ENCODE peak calls at places on chromosomes 12 and 14, in seven cellular contexts. W, L, K, E, D, V and U are unnamed samples. For H3K9me3, the result is how much of the 10 kb centered on the place peaks cover.

GRCh38 chr12:12008931-12009611 is 61.7 kb upstream of the BCL2L14 start:
- DNase-seq in W (peak), L (peak), K (no peak), E (no peak), D (no peak), V (no peak), U (peak)

GRCh38 chr14:89630096-89630829 is 213.2 kb upstream of the FOXN3 start:
- DNase-seq in W (no peak), L (no peak), K (no peak), E (no peak), D (no peak), V (no peak), U (no peak)

GRCh38 chr14:75884198-75884611 is 97.6 kb downstream of the TGFB3 start:
- DNase-seq in W (peak), L (peak), K (no peak), E (no peak), D (no peak), V (no peak), U (no peak)

GRCh38 chr14:71324767-71325272 is 417.6 kb downstream of the PCNX1 start:
- DNase-seq in W (peak), L (peak), K (no peak), E (no peak), D (no peak), V (no peak), U (no peak)

GRCh38 chr12:63862187-63863107 is 17.9 kb downstream of the SRGAP1 start:
- DNase-seq in W (peak), L (no peak), K (no peak), E (peak), D (no peak), V (peak), U (no peak)

GRCh38 chr12:88553941-88554658 is 26.2 kb downstream of the KITLG start:
- DNase-seq in W (peak), L (peak), K (no peak), E (no peak), D (no peak), V (peak), U (no peak)

GRCh38 chr14:54772451-54772881 is 130.2 kb downstream of the GCH1 start:
- DNase-seq in W (no peak), L (peak), K (no peak), E (no peak), D (no peak), V (no peak), U (no peak)

GRCh38 chr12:65830305-65830704 is 6.0 kb downstream of the HMGA2 start:
- DNase-seq in W (no peak), L (peak), K (no peak), E (no peak), D (no peak), V (no peak), U (no peak)

GRCh38 chr14:88895116-88895515 is 70.7 kb downstream of the TTC8 start:
- DNase-seq in W (peak), L (peak), K (no peak), E (no peak), D (no peak), V (no peak), U (no peak)

GRCh38 chr12:11805680-11806079 is 156.2 kb downstream of the ETV6 start:
- DNase-seq in W (no peak), L (no peak), K (no peak), E (no peak), D (no peak), V (no peak), U (no peak)

GRCh38 chr12:93256258-93256969 is 121.3 kb upstream of the NUDT4 start:
- DNase-seq in W (no peak), L (peak), K (no peak), E (no peak), D (no peak), V (no peak), U (no peak)

GRCh38 chr12:89492883-89493282 is 31.7 kb downstream of the GALNT4 start:
- DNase-seq in W (no peak), L (no peak), K (no peak), E (no peak), D (no peak), V (no peak), U (no peak)

GRCh38 chr12:52813885-52814709 is at the start of gene KRT4:
- DNase-seq in W (no peak), L (peak), K (no peak), E (no peak), D (peak), V (no peak), U (no peak)

GRCh38 chr12:52815161-52815560 is 1.2 kb upstream of the KRT4 start:
- DNase-seq in W (no peak), L (no peak), K (no peak), E (no peak), D (no peak), V (no peak), U (no peak)

GRCh38 chr12:52815676-52816075 is 1.8 kb upstream of the KRT4 start:
- DNase-seq in W (no peak), L (no peak), K (no peak), E (no peak), D (peak), V (no peak), U (no peak)

GRCh38 chr12:52813203-52813819 is 605 bp downstream of the KRT4 start:
- DNase-seq in W (no peak), L (no peak), K (no peak), E (no peak), D (peak), V (no peak), U (no peak)

GRCh38 chr12:52814710-52815155 is 817 bp upstream of the KRT4 start:
- DNase-seq in W (no peak), L (no peak), K (no peak), E (no peak), D (peak), V (no peak), U (no peak)
- H3K27ac ChIP-seq in W (no peak), L (no peak), K (no peak), E (no peak), D (no peak), V (no peak), U (no peak)

GRCh38 chr14:90900712-90901111 is 84.5 kb upstream of the TTC7B start:
- DNase-seq in W (no peak), L (peak), K (no peak), E (no peak), D (no peak), V (no peak), U (no peak)
- TF ChIP-seq CTCF in W (peak), L (peak), K (peak), E (no peak), D (peak), V (no peak), U (no peak)

GRCh38 chr12:126019385-126019784 is 954.1 kb downstream of the AACS start:
- DNase-seq in W (no peak), L (no peak), K (no peak), E (no peak), D (no peak), V (no peak), U (no peak)
- H3K9me3 ChIP-seq in W (under half), L (under half), K (under half), E (under half), D (under half), V (under half), U (under half)

GRCh38 chr14:23568600-23569310 is 1.2 kb upstream of the AP1G2 start:
- DNase-seq in W (no peak), L (no peak), K (no peak), E (no peak), D (peak), V (no peak), U (no peak)
- H3K27ac ChIP-seq in W (no peak), L (no peak), K (no peak), E (no peak), D (no peak), V (no peak), U (no peak)

GRCh38 chr12:117854339-117855012 is 114.3 kb downstream of the KSR2 start:
- DNase-seq in W (peak), L (peak), K (no peak), E (no peak), D (no peak), V (peak), U (no peak)
- TF ChIP-seq CTCF in W (peak), L (peak), K (peak), E (peak), D (peak), V (peak), U (peak)

DNA sequence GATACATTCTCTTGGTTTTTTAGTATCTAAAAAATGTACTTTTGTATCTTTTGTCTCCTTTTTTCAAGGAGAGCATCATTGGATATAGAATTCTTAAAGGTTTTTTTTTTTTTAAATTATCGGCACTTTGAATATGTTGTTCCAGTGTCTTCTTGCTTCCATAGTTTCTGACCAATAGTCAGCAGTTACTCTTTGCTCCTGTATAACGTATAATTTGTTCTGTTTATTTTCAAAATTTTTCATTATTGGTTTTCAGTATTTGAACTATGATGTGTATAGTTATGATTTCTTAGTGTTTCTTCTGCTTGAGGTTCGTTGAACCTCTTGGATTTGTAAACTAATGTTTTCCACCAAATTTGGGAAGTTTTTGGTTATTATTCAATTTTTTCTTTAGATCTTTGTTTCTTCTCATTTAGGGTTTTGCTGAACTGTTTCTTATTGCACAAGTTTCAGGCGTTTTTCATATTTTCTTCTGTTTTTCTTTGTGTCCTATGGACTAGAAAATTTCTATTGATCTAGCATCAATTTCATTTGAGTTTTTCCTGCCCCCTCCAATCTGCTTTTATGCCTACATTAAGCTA is 93.9 kb downstream of the PLBD1 start:
- DNase-seq in W (peak), L (peak), K (no peak), E (no peak), D (no peak), V (no peak), U (no peak)
- H3K9me3 ChIP-seq in W (under half), L (under half), K (half or more), E (under half), D (under half), V (under half), U (under half)

DNA sequence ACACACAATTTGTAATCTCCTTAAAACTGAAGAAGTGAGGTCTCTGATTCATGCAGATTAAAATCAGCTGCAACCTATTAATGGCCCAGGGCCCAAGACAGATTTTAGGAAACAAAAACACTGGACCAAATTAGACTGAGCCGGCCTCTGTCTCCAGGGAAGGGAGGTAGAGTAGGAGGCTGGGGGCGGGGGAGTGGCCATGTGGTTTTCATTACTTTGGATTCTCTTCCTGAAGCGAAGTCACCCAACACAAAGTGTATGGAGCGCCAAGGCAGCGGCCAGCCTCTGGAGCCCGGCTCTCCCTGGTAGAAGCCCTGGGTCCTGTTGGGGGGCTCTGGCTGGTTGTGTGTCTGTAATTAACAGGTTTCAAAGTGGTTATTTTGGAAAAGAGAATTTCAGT is 282.7 kb downstream of the ZFP36L1 start:
- DNase-seq in W (no peak), L (peak), K (peak), E (peak), D (no peak), V (peak), U (no peak)
- H3K27ac ChIP-seq in W (no peak), L (peak), K (peak), E (peak), D (peak), V (peak), U (no peak)

GRCh38 chr14:78593949-78594348 is 423.8 kb downstream of the NRXN3 start:
- DNase-seq in W (no peak), L (no peak), K (no peak), E (no peak), D (no peak), V (no peak), U (no peak)

GRCh38 chr14:78598046-78598652 is 428.0 kb downstream of the NRXN3 start:
- DNase-seq in W (peak), L (peak), K (peak), E (peak), D (no peak), V (peak), U (peak)

GRCh38 chr14:78595797-78596196 is 425.6 kb downstream of the NRXN3 start:
- DNase-seq in W (no peak), L (peak), K (no peak), E (no peak), D (no peak), V (peak), U (no peak)
- TF ChIP-seq CTCF in W (peak), L (peak), K (peak), E (no peak), D (no peak), V (no peak), U (no peak)

GRCh38 chr14:31781578-31781977 is 220.4 kb downstream of the NUBPL start:
- DNase-seq in W (peak), L (no peak), K (no peak), E (no peak), D (no peak), V (no peak), U (no peak)
- H3K9me3 ChIP-seq in W (under half), L (under half), K (under half), E (under half), D (under half), V (under half), U (under half)